ENCODE peak calls at places on chromosomes 3 and 15, in eight cellular contexts. H is MCF 10A, R is GM23338, I is mesothelial cell of epicardium, D is BJ, F is nephron progenitor cell, L is mucosa of descending colon, O is left ventricle myocardium inferior. W is an unnamed sample.

GRCh38 chr15:80418892-80419537 is 14.8 kb downstream of the ARNT2 start:
- DNase-seq in L (no peak), F (peak; percentile 26), R (peak; percentile 88), I (no peak), H (peak; percentile 64), D (no peak), O (no peak), W (no peak)

GRCh38 chr3:146375214-146375613 is 94.1 kb downstream of the PLSCR2 start:
- DNase-seq in R (no peak), D (no peak), O (no peak), I (no peak), F (no peak), L (no peak), H (no peak), W (no peak)

GRCh38 chr15:39581501-39582285 is 814 bp downstream of the THBS1 start:
- DNase-seq in H (peak; percentile 76), I (no peak), O (peak; percentile 50), D (peak; percentile 12), R (peak; percentile 73), L (peak; percentile 88), F (peak; percentile 54), W (peak; percentile 42)

GRCh38 chr15:101179341-101180153 is 72.3 kb downstream of the CHSY1 start:
- DNase-seq in O (no peak), F (no peak), D (peak; percentile 89), L (no peak), R (no peak), I (no peak), H (no peak), W (no peak)

GRCh38 chr3:73582535-73582934 is 42.2 kb downstream of the PDZRN3 start:
- DNase-seq in I (no peak), F (no peak), L (no peak), D (no peak), O (no peak), H (no peak), R (no peak), W (no peak)

GRCh38 chr3:193510154-193510553 is 44.5 kb downstream of the ATP13A4 start:
- DNase-seq in L (no peak), D (no peak), H (no peak), F (no peak), I (no peak), O (no peak), R (no peak), W (no peak)

GRCh38 chr15:67937153-67937761 is 97.4 kb upstream of the RNU6-1 start:
- DNase-seq in D (no peak), I (no peak), L (no peak), O (no peak), F (no peak), R (peak; percentile 43), H (peak; percentile 62), W (no peak)

GRCh38 chr3:66378256-66378655 is 122.6 kb downstream of the LRIG1 start:
- DNase-seq in L (no peak), R (peak; percentile 86), F (peak; percentile 50), I (no peak), O (no peak), D (no peak), H (peak; percentile 16), W (peak; percentile 59)

GRCh38 chr15:79970921-79971434 is at the start of gene BCL2A1:
- DNase-seq in F (no peak), D (peak; percentile 43), O (no peak), L (no peak), I (no peak), H (peak; percentile 68), R (no peak), W (no peak)

GRCh38 chr3:51319271-51319670 is 65.8 kb upstream of the MANF start:
- DNase-seq in O (no peak), I (no peak), F (no peak), D (no peak), L (no peak), R (no peak), H (no peak), W (no peak)

GRCh38 chr3:125651246-125651645 is 55.9 kb upstream of the OSBPL11 start:
- DNase-seq in R (peak; percentile 33), O (no peak), D (no peak), L (no peak), I (no peak), H (peak; percentile 12), F (no peak), W (no peak)

GRCh38 chr15:81054236-81054635 is 53.5 kb downstream of the TLNRD1 start:
- DNase-seq in I (no peak), R (no peak), O (no peak), L (no peak), H (peak; percentile 30), D (peak; percentile 79), F (no peak), W (no peak)

GRCh38 chr3:97895216-97895615 is 73.4 kb downstream of the CRYBG3 start:
- DNase-seq in O (no peak), L (no peak), D (no peak), R (no peak), I (no peak), H (no peak), F (no peak), W (no peak)

GRCh38 chr3:97892852-97893251 is 71.0 kb downstream of the CRYBG3 start:
- DNase-seq in R (no peak), F (no peak), O (no peak), D (no peak), L (no peak), H (no peak), I (no peak), W (no peak)

GRCh38 chr3:97884724-97885123 is 62.9 kb downstream of the CRYBG3 start:
- DNase-seq in O (no peak), R (no peak), I (no peak), D (no peak), H (no peak), L (no peak), F (no peak), W (no peak)

GRCh38 chr3:97885931-97886824 is 64.4 kb downstream of the CRYBG3 start:
- DNase-seq in H (no peak), D (no peak), O (no peak), L (no peak), R (no peak), I (no peak), F (no peak), W (no peak)

DNA sequence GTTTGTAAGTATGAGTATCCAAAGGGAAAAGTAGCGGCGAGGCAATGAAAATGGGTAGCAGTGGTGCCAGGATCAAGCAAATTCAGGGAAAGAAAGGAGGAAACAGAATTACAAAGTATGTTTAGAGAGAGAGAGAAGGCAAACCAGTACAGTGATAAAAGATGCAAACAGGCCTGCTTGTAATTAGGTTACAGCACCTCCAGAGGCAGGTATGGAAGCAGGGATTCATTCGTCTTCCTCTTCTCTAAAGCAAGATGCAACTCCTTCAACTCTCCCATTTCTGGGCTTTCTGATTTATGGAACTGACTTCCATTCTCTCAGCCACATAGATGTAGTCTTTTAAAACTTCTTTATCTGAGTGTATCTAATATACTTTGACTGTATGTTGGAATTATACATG is 68.0 kb downstream of the CRYBG3 start:
- DNase-seq in O (no peak), L (no peak), F (no peak), D (no peak), I (no peak), H (no peak), R (peak; percentile 50), W (no peak)
- TF ChIP-seq CTCF in O (no peak), L (no peak), F (no peak), D (no peak), I (no peak), H (no peak), R (no peak), W (no peak)

DNA sequence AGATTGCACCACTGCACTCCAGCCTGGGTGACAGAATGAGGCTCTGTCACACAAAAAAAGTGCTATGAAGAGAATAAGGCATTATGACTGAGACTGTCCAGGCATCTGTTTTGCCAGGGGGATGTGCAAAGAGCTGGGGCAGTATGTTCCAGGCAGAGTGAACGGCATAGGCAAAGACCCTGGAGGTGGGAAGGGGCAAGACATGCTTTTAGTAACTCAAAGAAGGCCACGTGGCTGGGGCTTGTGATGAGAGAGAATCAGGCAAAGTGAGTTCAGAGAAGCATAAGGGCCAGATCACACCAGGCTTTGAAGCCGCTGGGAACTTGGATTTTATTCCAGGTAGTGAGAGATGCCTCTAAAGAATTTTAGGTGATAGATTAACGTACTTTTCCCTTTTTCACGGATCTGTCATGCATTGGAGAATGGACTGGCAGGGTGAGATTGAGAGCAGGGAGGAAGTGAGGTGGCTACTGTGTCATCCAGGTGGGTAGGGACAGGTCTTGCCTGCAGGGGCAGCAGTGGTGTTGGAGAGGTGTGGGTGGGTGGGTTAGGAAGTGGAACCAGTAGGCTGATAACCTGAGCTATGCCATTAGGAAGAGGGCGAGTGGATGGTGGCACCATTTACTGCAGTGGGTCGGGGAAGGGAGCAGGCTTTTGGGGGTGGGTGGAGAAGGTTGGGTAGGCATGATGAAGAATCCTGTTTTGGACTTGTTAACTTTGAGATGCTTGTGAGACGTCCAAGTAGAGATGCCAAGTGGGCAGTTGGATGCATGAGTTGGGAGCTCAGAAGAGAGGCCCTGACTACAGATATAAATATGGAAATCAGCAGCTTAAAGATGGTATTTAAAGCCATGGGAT is 31.6 kb downstream of the ATP2B2 start:
- DNase-seq in I (no peak), F (no peak), O (no peak), L (no peak), R (peak; percentile 21), D (no peak), H (no peak), W (no peak)
- TF ChIP-seq CTCF in I (no peak), F (no peak), O (no peak), L (no peak), R (peak; percentile 19), D (no peak), H (no peak), W (no peak)

GRCh38 chr3:128307029-128307633 is 153.8 kb downstream of the EEFSEC start:
- DNase-seq in F (no peak), D (no peak), L (no peak), R (no peak), O (no peak), H (no peak), I (no peak), W (no peak)
- TF ChIP-seq CTCF in F (no peak), D (no peak), L (no peak), R (no peak), O (peak; percentile 42), H (no peak), I (no peak), W (no peak)

GRCh38 chr15:77877869-77878577 is 199.5 kb downstream of the TBC1D2B start:
- DNase-seq in F (no peak), H (no peak), O (no peak), I (no peak), R (no peak), D (no peak), L (no peak), W (no peak)
- TF ChIP-seq CTCF in F (no peak), H (no peak), O (no peak), I (no peak), R (no peak), D (no peak), L (no peak), W (no peak)

DNA sequence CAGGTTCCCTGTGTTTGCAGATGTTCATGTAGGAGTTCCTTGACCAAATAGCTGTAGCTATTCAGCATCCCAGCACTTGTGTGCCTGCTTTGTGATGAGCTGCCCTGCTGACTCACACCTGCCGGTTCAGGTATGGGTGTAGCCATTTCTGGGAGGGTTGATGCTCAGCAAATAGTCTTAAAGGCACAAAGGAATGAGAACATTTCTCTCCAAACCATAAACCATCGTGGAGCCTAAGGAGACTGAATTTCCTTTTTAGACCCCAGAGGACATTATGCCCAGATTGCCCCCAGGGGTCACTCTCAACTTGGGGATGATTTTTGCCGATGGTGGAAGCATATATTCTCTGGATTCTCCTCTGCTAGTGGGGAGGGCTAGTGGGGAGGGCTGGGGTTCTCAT is 80.6 kb downstream of the ADAMTSL3 start:
- DNase-seq in F (no peak), R (peak; percentile 53), H (peak; percentile 55), D (no peak), L (no peak), I (no peak), O (no peak), W (no peak)
- TF ChIP-seq CTCF in F (no peak), R (peak; percentile 65), H (peak; percentile 24), D (no peak), L (no peak), I (no peak), O (peak; percentile 55), W (no peak)